ENCODE peak calls at places on chromosomes 12 and 14, in six cellular contexts. One of them, this sample, is unnamed.

GRCh38 chr14:93072659-93073365 is 42.9 kb downstream of the ITPK1 start:
- DNase-seq in prostate gland: no peak
- DNase-seq in stomach: no peak
- DNase-seq in uterus: no peak
- DNase-seq in gastrocnemius medialis: no peak
- DNase-seq in IMR-90: no peak
- DNase-seq in this sample: no peak

GRCh38 chr12:106360400-106360994 is 2.9 kb downstream of the POLR3B start:
- DNase-seq in gastrocnemius medialis: no peak
- DNase-seq in stomach: no peak
- DNase-seq in uterus: no peak
- DNase-seq in IMR-90: no peak
- DNase-seq in prostate gland: no peak
- DNase-seq in this sample: no peak

GRCh38 chr12:65209655-65210043 is 40.3 kb downstream of the LEMD3 start:
- DNase-seq in gastrocnemius medialis: no peak
- DNase-seq in IMR-90: no peak
- DNase-seq in stomach: no peak
- DNase-seq in prostate gland: no peak
- DNase-seq in uterus: no peak
- DNase-seq in this sample: no peak

GRCh38 chr12:80187660-80188090 is 88.3 kb downstream of the OTOGL start:
- DNase-seq in uterus: peak; percentile 14
- DNase-seq in gastrocnemius medialis: peak; percentile 59
- DNase-seq in IMR-90: peak; percentile 41
- DNase-seq in prostate gland: no peak
- DNase-seq in stomach: no peak
- DNase-seq in this sample: no peak

GRCh38 chr12:10016881-10017280 is 6.5 kb downstream of the CLEC12B start:
- DNase-seq in prostate gland: no peak
- DNase-seq in gastrocnemius medialis: no peak
- DNase-seq in stomach: no peak
- DNase-seq in uterus: no peak
- DNase-seq in IMR-90: no peak
- DNase-seq in this sample: no peak

GRCh38 chr14:23147676-23148075 is 28.6 kb upstream of the CEBPE start:
- DNase-seq in gastrocnemius medialis: peak; percentile 53
- DNase-seq in prostate gland: peak; percentile 37
- DNase-seq in uterus: peak; percentile 72
- DNase-seq in IMR-90: peak; percentile 42
- DNase-seq in stomach: peak; percentile 54
- DNase-seq in this sample: peak; percentile 80

GRCh38 chr12:52151859-52152783 is 39.7 kb downstream of the KRT80 start:
- DNase-seq in gastrocnemius medialis: peak; percentile 25
- DNase-seq in uterus: peak; percentile 58
- DNase-seq in prostate gland: peak; percentile 88
- DNase-seq in stomach: peak; percentile 79
- DNase-seq in IMR-90: peak; percentile 41
- DNase-seq in this sample: peak; percentile 70

GRCh38 chr12:54993181-54993835 is 8.7 kb upstream of the TESPA1 start:
- DNase-seq in stomach: peak; percentile 42
- DNase-seq in prostate gland: peak; percentile 55
- DNase-seq in uterus: no peak
- DNase-seq in IMR-90: peak; percentile 60
- DNase-seq in gastrocnemius medialis: no peak
- DNase-seq in this sample: peak; percentile 73

GRCh38 chr14:93369393-93370266 is 22.6 kb downstream of the COX8C start:
- DNase-seq in uterus: no peak
- DNase-seq in IMR-90: no peak
- DNase-seq in stomach: no peak
- DNase-seq in prostate gland: no peak
- DNase-seq in gastrocnemius medialis: no peak
- DNase-seq in this sample: no peak

GRCh38 chr14:24426912-24427536 is 2.4 kb downstream of the CBLN3 start:
- DNase-seq in uterus: no peak
- DNase-seq in IMR-90: no peak
- DNase-seq in gastrocnemius medialis: no peak
- DNase-seq in prostate gland: no peak
- DNase-seq in stomach: peak; percentile 78
- DNase-seq in this sample: no peak

GRCh38 chr12:123270380-123271181 is 1.1 kb downstream of the CDK2AP1 start:
- DNase-seq in stomach: no peak
- DNase-seq in prostate gland: no peak
- DNase-seq in gastrocnemius medialis: no peak
- DNase-seq in IMR-90: peak; percentile 28
- DNase-seq in uterus: peak; percentile 38
- DNase-seq in this sample: no peak

GRCh38 chr12:43180242-43180641 is 371.8 kb downstream of the ADAMTS20 start:
- DNase-seq in uterus: no peak
- DNase-seq in gastrocnemius medialis: no peak
- DNase-seq in stomach: no peak
- DNase-seq in prostate gland: no peak
- DNase-seq in IMR-90: no peak
- DNase-seq in this sample: no peak

GRCh38 chr12:106082216-106083175 is 56.3 kb downstream of the NUAK1 start:
- DNase-seq in stomach: no peak
- DNase-seq in prostate gland: no peak
- DNase-seq in uterus: no peak
- DNase-seq in IMR-90: peak; percentile 73
- DNase-seq in gastrocnemius medialis: no peak
- DNase-seq in this sample: no peak

GRCh38 chr12:127811988-127812387 is 455.0 kb upstream of the TMEM132C start:
- DNase-seq in stomach: no peak
- DNase-seq in prostate gland: no peak
- DNase-seq in gastrocnemius medialis: no peak
- DNase-seq in uterus: peak; percentile 54
- DNase-seq in IMR-90: no peak
- DNase-seq in this sample: no peak

GRCh38 chr12:127809236-127809635 is 457.7 kb upstream of the TMEM132C start:
- DNase-seq in uterus: no peak
- DNase-seq in gastrocnemius medialis: no peak
- DNase-seq in IMR-90: no peak
- DNase-seq in stomach: no peak
- DNase-seq in prostate gland: no peak
- DNase-seq in this sample: no peak

GRCh38 chr12:127813147-127813546 is 453.8 kb upstream of the TMEM132C start:
- DNase-seq in prostate gland: no peak
- DNase-seq in IMR-90: no peak
- DNase-seq in stomach: no peak
- DNase-seq in gastrocnemius medialis: no peak
- DNase-seq in uterus: no peak
- DNase-seq in this sample: no peak

DNA sequence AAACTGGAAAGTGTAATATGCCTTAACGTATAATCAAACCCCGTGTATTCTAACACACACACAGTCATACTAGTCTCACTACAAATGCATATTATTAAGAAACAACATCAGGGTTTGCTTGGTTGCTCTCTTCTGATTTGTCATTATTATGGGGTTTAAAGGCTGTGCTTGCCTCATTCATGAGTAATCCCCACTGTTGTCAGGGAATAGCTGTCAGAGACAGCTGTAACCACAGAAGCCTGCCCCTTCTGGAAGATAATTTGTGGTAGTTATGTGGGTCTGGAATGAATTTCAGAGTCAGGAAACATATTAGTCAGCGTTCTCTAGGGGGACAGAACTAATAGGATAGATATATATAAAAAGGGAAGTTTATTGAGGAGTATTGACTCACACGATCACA is 456.9 kb upstream of the TMEM132C start:
- DNase-seq in gastrocnemius medialis: no peak
- DNase-seq in IMR-90: no peak
- DNase-seq in stomach: no peak
- DNase-seq in prostate gland: no peak
- DNase-seq in uterus: no peak
- DNase-seq in this sample: no peak
- TF ChIP-seq CTCF in gastrocnemius medialis: no peak
- TF ChIP-seq CTCF in IMR-90: no peak
- TF ChIP-seq CTCF in stomach: no peak
- TF ChIP-seq CTCF in prostate gland: no peak
- TF ChIP-seq CTCF in uterus: no peak
- TF ChIP-seq CTCF in this sample: no peak

GRCh38 chr14:69752773-69753172 is 14.2 kb upstream of the SRSF5 start:
- DNase-seq in IMR-90: no peak
- DNase-seq in prostate gland: no peak
- DNase-seq in gastrocnemius medialis: no peak
- DNase-seq in stomach: no peak
- DNase-seq in uterus: no peak
- DNase-seq in this sample: no peak

GRCh38 chr14:69755784-69756183 is 11.2 kb upstream of the SRSF5 start:
- DNase-seq in stomach: no peak
- DNase-seq in gastrocnemius medialis: no peak
- DNase-seq in IMR-90: no peak
- DNase-seq in uterus: no peak
- DNase-seq in prostate gland: peak; percentile 62
- DNase-seq in this sample: no peak

GRCh38 chr14:69755299-69755698 is 11.6 kb upstream of the SRSF5 start:
- DNase-seq in gastrocnemius medialis: no peak
- DNase-seq in prostate gland: no peak
- DNase-seq in stomach: no peak
- DNase-seq in IMR-90: no peak
- DNase-seq in uterus: no peak
- DNase-seq in this sample: no peak

GRCh38 chr14:69749956-69750355 is 17.0 kb upstream of the SRSF5 start:
- DNase-seq in prostate gland: no peak
- DNase-seq in gastrocnemius medialis: no peak
- DNase-seq in uterus: no peak
- DNase-seq in IMR-90: no peak
- DNase-seq in stomach: no peak
- DNase-seq in this sample: no peak

DNA sequence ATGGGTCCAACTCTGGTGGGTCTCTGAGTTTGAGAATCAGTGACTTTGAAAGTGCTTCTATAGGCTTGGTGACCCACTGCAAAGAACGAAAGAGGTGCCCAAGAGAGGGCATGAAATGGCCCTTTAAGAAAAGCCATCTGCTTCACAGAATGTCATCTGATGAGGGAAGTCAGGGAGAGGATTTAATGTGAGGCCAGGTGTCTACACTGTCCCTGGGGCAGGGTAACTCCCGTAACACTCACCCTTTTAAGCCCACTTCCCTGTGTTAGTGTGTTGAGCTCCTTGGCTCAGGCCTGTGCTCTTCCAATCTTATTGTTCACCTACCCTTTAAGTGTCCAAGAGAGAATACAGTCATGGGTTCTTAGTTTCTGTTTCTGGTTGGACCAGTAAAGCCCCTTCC is 16.4 kb upstream of the SRSF5 start:
- DNase-seq in prostate gland: no peak
- DNase-seq in uterus: no peak
- DNase-seq in IMR-90: no peak
- DNase-seq in stomach: no peak
- DNase-seq in gastrocnemius medialis: no peak
- DNase-seq in this sample: no peak
- TF ChIP-seq POLR2A in prostate gland: no peak
- TF ChIP-seq POLR2A in uterus: no peak
- TF ChIP-seq POLR2A in IMR-90: no peak
- TF ChIP-seq POLR2A in stomach: no peak
- TF ChIP-seq POLR2A in gastrocnemius medialis: no peak
- TF ChIP-seq POLR2A in this sample: no peak

DNA sequence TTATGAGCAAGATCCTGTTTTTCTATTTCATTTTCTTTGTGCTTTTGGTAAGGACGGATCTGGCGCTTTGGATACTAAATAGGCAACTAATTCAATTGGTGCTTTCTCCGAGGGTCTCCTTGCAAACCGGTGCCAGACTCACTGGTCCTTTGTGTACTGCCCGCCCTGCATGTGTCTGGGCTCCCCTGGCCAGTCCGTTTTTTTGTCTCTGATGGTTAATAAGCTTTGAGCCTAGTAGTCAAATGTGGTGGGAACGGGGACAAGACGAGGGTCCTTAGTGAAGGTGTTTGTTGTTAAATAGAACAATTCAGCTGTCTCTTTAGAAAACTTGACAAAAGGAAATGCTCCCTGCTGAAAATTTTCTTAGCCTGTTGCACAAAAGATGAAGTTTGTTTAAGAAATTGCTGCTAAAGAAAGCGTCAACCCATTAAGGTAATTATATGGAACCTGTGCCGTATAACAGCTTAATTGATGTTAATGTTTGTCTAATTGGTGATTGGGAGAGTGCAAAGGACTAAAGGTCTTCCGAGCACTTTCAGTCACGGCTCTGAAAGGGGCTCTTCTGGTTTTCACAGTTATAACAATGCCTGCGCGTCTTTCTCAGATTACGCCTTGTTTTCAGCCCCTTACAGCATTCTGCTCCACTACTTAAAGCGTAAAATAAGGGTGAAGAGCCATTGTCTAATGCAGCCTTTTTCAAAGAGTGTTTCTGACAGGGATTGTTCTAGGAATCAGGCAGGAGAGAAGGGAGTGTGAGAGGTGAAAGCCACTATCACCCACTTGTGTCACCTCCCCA is 537.4 kb downstream of the PRKD1 start:
- DNase-seq in uterus: no peak
- DNase-seq in stomach: no peak
- DNase-seq in gastrocnemius medialis: no peak
- DNase-seq in IMR-90: no peak
- DNase-seq in prostate gland: no peak
- DNase-seq in this sample: no peak
- H3K27ac ChIP-seq in uterus: no peak overlapping the region
- H3K27ac ChIP-seq in stomach: no peak overlapping the region
- H3K27ac ChIP-seq in gastrocnemius medialis: no peak overlapping the region
- H3K27ac ChIP-seq in IMR-90: no peak overlapping the region
- H3K27ac ChIP-seq in prostate gland: no peak overlapping the region
- H3K27ac ChIP-seq in this sample: no peak overlapping the region

DNA sequence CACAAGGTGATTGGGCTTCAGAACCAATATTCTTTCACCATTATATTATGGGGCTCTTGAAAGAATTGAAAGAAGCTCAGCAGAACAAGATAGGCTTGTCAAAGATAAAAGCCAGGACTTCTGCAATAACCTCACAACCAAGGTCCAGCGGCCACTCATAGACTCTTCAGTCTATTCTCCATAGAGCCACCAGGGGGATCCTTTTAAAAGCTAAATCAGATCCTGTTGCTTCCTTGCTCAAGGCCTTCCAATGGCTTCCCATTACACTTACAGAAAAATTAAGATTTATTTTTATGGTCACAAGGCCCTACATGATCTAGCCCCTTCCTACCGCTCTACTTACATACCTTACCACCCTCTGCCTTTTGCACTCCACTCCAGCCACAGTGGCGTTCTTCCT is 169.6 kb downstream of the C12orf42 start:
- DNase-seq in gastrocnemius medialis: no peak
- DNase-seq in prostate gland: no peak
- DNase-seq in uterus: no peak
- DNase-seq in stomach: no peak
- DNase-seq in IMR-90: no peak
- DNase-seq in this sample: no peak
- TF ChIP-seq CTCF in gastrocnemius medialis: no peak
- TF ChIP-seq CTCF in prostate gland: no peak
- TF ChIP-seq CTCF in uterus: no peak
- TF ChIP-seq CTCF in stomach: no peak
- TF ChIP-seq CTCF in IMR-90: no peak
- TF ChIP-seq CTCF in this sample: no peak

GRCh38 chr12:112978163-112979081 is at the start of gene OAS2:
- DNase-seq in stomach: peak; percentile 80
- DNase-seq in IMR-90: peak; percentile 48
- DNase-seq in gastrocnemius medialis: peak; percentile 26
- DNase-seq in uterus: peak; percentile 47
- DNase-seq in prostate gland: peak; percentile 63
- DNase-seq in this sample: peak; percentile 65
- TF ChIP-seq POLR2A in stomach: no peak
- TF ChIP-seq POLR2A in IMR-90: no peak
- TF ChIP-seq POLR2A in gastrocnemius medialis: peak; percentile 11
- TF ChIP-seq POLR2A in uterus: peak; percentile 20
- TF ChIP-seq POLR2A in prostate gland: no peak
- TF ChIP-seq POLR2A in this sample: no peak

This sample was measured in testis.